ENCODE peak calls at places on chromosomes 13 and 19, in four cellular contexts. V is heart right ventricle, E is ACHN, U is nephron progenitor cell. A is an unnamed sample.

GRCh38 chr13:37531054-37531453 is 67.5 kb downstream of the POSTN start:
- DNase-seq in V (no peak), E (no peak), U (no peak), A (no peak)

GRCh38 chr13:43061496-43062280 is 38.3 kb downstream of the DNAJC15 start:
- DNase-seq in V (no peak), E (no peak), U (no peak), A (no peak)

GRCh38 chr19:10979950-10980349 is 19.1 kb downstream of the SMARCA4 start:
- DNase-seq in V (no peak), E (no peak), U (no peak), A (no peak)

GRCh38 chr13:55106509-55106908 is 2034.2 kb upstream of the PRR20A start:
- DNase-seq in V (no peak), E (no peak), U (no peak), A (no peak)

GRCh38 chr13:105997436-105998232 is 537.8 kb downstream of the EFNB2 start:
- DNase-seq in V (no peak), E (no peak), U (peak), A (no peak)

GRCh38 chr19:4088975-4089374 is 22.3 kb upstream of the ZBTB7A start:
- DNase-seq in V (no peak), E (no peak), U (no peak), A (no peak)

GRCh38 chr13:94128430-94128829 is 351.1 kb downstream of the DCT start:
- DNase-seq in V (peak), E (no peak), U (no peak), A (no peak)

GRCh38 chr13:35566340-35566739 is 89.9 kb upstream of the MAB21L1 start:
- DNase-seq in V (no peak), E (no peak), U (no peak), A (no peak)

GRCh38 chr13:75787249-75787940 is 151.3 kb downstream of the LMO7 start:
- DNase-seq in V (no peak), E (no peak), U (no peak), A (no peak)

GRCh38 chr13:26020536-26021290 is 31.1 kb downstream of the SHISA2 start:
- DNase-seq in V (no peak), E (peak), U (no peak), A (no peak)

GRCh38 chr19:16040642-16041041 is 35.7 kb upstream of the TPM4 start:
- DNase-seq in V (no peak), E (no peak), U (no peak), A (peak)

GRCh38 chr13:50282016-50282415 is 266.8 kb downstream of the KCNRG start:
- DNase-seq in V (no peak), E (no peak), U (no peak), A (no peak)

GRCh38 chr19:41993612-41994483 is at the start of gene ATP1A3:
- DNase-seq in V (peak), E (peak), U (peak), A (no peak)

GRCh38 chr19:2132731-2133490 is 18.5 kb downstream of the AP3D1 start:
- DNase-seq in V (no peak), E (no peak), U (no peak), A (no peak)

GRCh38 chr19:6313398-6313969 is 19.9 kb downstream of the ACER1 start:
- DNase-seq in V (no peak), E (no peak), U (no peak), A (no peak)

GRCh38 chr19:14425696-14426138 is 6.6 kb upstream of the DDX39A start:
- DNase-seq in V (no peak), E (no peak), U (no peak), A (no peak)

GRCh38 chr19:290539-291521 is at the start of gene PLPP2:
- DNase-seq in V (no peak), E (peak), U (no peak), A (no peak)

GRCh38 chr13:41942462-41943094 is 18.3 kb downstream of the VWA8 start:
- DNase-seq in V (no peak), E (peak), U (peak), A (no peak)

GRCh38 chr13:94433055-94433947 is 46.2 kb downstream of the DCT start:
- DNase-seq in V (no peak), E (no peak), U (no peak), A (no peak)

GRCh38 chr19:49929121-49929610 is at the start of the genes ATF5 and NUP62:
- DNase-seq in V (peak), E (peak), U (peak), A (peak)

GRCh38 chr19:49689133-49690072 is at the start of gene ADM5:
- DNase-seq in V (no peak), E (no peak), U (peak), A (no peak)

GRCh38 chr13:66397133-66397532 is 833.0 kb downstream of the PCDH9 start:
- DNase-seq in V (no peak), E (no peak), U (no peak), A (no peak)

GRCh38 chr13:108326318-108326717 is 56.8 kb downstream of the TNFSF13B start:
- DNase-seq in V (no peak), E (no peak), U (no peak), A (no peak)

GRCh38 chr13:37878496-37878895 is 8.9 kb upstream of the TRPC4 start:
- DNase-seq in V (no peak), E (no peak), U (no peak), A (no peak)

GRCh38 chr13:27334774-27335490 is 64.3 kb downstream of the RASL11A start:
- DNase-seq in V (no peak), E (no peak), U (no peak), A (no peak)

GRCh38 chr19:1270168-1270853 is 1.2 kb downstream of the CIRBP start:
- DNase-seq in V (no peak), E (no peak), U (no peak), A (no peak)

GRCh38 chr13:114106991-114107685 is 25.3 kb downstream of the RASA3 start:
- DNase-seq in V (no peak), E (no peak), U (no peak), A (no peak)

GRCh38 chr13:20472531-20472930 is 53.1 kb downstream of the CRYL1 start:
- DNase-seq in V (no peak), E (no peak), U (no peak), A (no peak)

GRCh38 chr19:45816236-45817009 is 1.3 kb upstream of the RSPH6A start:
- DNase-seq in V (no peak), E (no peak), U (no peak), A (no peak)

GRCh38 chr19:33005440-33005839 is 33.4 kb downstream of the FAAP24 start:
- DNase-seq in V (no peak), E (no peak), U (no peak), A (no peak)

A was measured in GM04504.